ENCODE peak calls at places on chromosomes 5 and 9, in seven cellular contexts. One of them, this sample, is unnamed. For H3K4me1, the result is how much of the 10 kb centered on the place peaks cover.

GRCh38 chr5:127615916-127616315 is 33.0 kb upstream of the CTXN3 start:
- DNase-seq in H9: no peak
- DNase-seq in PC-9: no peak
- DNase-seq in GM12878: no peak
- DNase-seq in colonic mucosa: no peak
- DNase-seq in body of pancreas: no peak
- DNase-seq in lower lobe of right lung: no peak
- DNase-seq in this sample: no peak

GRCh38 chr9:94922098-94922607 is 195.7 kb downstream of the AOPEP start:
- DNase-seq in H9: no peak
- DNase-seq in PC-9: peak
- DNase-seq in GM12878: no peak
- DNase-seq in colonic mucosa: no peak
- DNase-seq in body of pancreas: peak
- DNase-seq in lower lobe of right lung: peak
- DNase-seq in this sample: no peak

GRCh38 chr5:141725909-141726308 is 43.9 kb upstream of the ARAP3 start:
- DNase-seq in H9: no peak
- DNase-seq in PC-9: no peak
- DNase-seq in GM12878: no peak
- DNase-seq in colonic mucosa: no peak
- DNase-seq in body of pancreas: peak
- DNase-seq in lower lobe of right lung: no peak
- DNase-seq in this sample: peak

GRCh38 chr5:141532726-141533125 is 43.8 kb downstream of the PCDHGC5 start:
- DNase-seq in H9: no peak
- DNase-seq in PC-9: no peak
- DNase-seq in GM12878: no peak
- DNase-seq in colonic mucosa: no peak
- DNase-seq in body of pancreas: no peak
- DNase-seq in lower lobe of right lung: no peak
- DNase-seq in this sample: no peak

GRCh38 chr5:112795944-112796678 is 58.4 kb downstream of the APC start:
- DNase-seq in H9: no peak
- DNase-seq in PC-9: no peak
- DNase-seq in GM12878: no peak
- DNase-seq in colonic mucosa: no peak
- DNase-seq in body of pancreas: no peak
- DNase-seq in lower lobe of right lung: no peak
- DNase-seq in this sample: no peak

GRCh38 chr5:37844004-37844403 is 4.2 kb upstream of the GDNF start:
- DNase-seq in H9: peak
- DNase-seq in PC-9: no peak
- DNase-seq in GM12878: no peak
- DNase-seq in colonic mucosa: no peak
- DNase-seq in body of pancreas: no peak
- DNase-seq in lower lobe of right lung: no peak
- DNase-seq in this sample: no peak

GRCh38 chr5:107772418-107773310 is 101.9 kb upstream of the EFNA5 start:
- DNase-seq in H9: peak
- DNase-seq in PC-9: no peak
- DNase-seq in GM12878: no peak
- DNase-seq in colonic mucosa: no peak
- DNase-seq in body of pancreas: no peak
- DNase-seq in lower lobe of right lung: no peak
- DNase-seq in this sample: no peak

GRCh38 chr9:136762915-136763648 is 1.2 kb downstream of the LCN15 start:
- DNase-seq in H9: peak
- DNase-seq in PC-9: peak
- DNase-seq in GM12878: no peak
- DNase-seq in colonic mucosa: peak
- DNase-seq in body of pancreas: peak
- DNase-seq in lower lobe of right lung: peak
- DNase-seq in this sample: no peak

GRCh38 chr9:112097712-112098688 is 77.1 kb downstream of the SUSD1 start:
- DNase-seq in H9: peak
- DNase-seq in PC-9: peak
- DNase-seq in GM12878: no peak
- DNase-seq in colonic mucosa: peak
- DNase-seq in body of pancreas: peak
- DNase-seq in lower lobe of right lung: peak
- DNase-seq in this sample: no peak

GRCh38 chr9:134910146-134910545 is 7.6 kb downstream of the FCN1 start:
- DNase-seq in H9: no peak
- DNase-seq in PC-9: no peak
- DNase-seq in GM12878: no peak
- DNase-seq in colonic mucosa: peak
- DNase-seq in body of pancreas: no peak
- DNase-seq in lower lobe of right lung: peak
- DNase-seq in this sample: no peak

GRCh38 chr9:26870292-26870691 is 22.3 kb downstream of the CAAP1 start:
- DNase-seq in H9: no peak
- DNase-seq in PC-9: no peak
- DNase-seq in GM12878: no peak
- DNase-seq in colonic mucosa: no peak
- DNase-seq in body of pancreas: no peak
- DNase-seq in lower lobe of right lung: no peak
- DNase-seq in this sample: no peak

GRCh38 chr9:105502276-105502675 is 54.4 kb downstream of the FSD1L start:
- DNase-seq in H9: no peak
- DNase-seq in PC-9: no peak
- DNase-seq in GM12878: no peak
- DNase-seq in colonic mucosa: no peak
- DNase-seq in body of pancreas: no peak
- DNase-seq in lower lobe of right lung: no peak
- DNase-seq in this sample: no peak

GRCh38 chr5:72281764-72282499 is 38.1 kb downstream of the MRPS27 start:
- DNase-seq in H9: no peak
- DNase-seq in PC-9: no peak
- DNase-seq in GM12878: no peak
- DNase-seq in colonic mucosa: no peak
- DNase-seq in body of pancreas: no peak
- DNase-seq in lower lobe of right lung: no peak
- DNase-seq in this sample: no peak

GRCh38 chr9:134961331-134962064 is 43.8 kb upstream of the FCN1 start:
- DNase-seq in H9: no peak
- DNase-seq in PC-9: no peak
- DNase-seq in GM12878: no peak
- DNase-seq in colonic mucosa: no peak
- DNase-seq in body of pancreas: no peak
- DNase-seq in lower lobe of right lung: peak
- DNase-seq in this sample: peak

GRCh38 chr9:81600631-81601030 is 88.7 kb downstream of the TLE1 start:
- DNase-seq in H9: no peak
- DNase-seq in PC-9: no peak
- DNase-seq in GM12878: no peak
- DNase-seq in colonic mucosa: no peak
- DNase-seq in body of pancreas: no peak
- DNase-seq in lower lobe of right lung: no peak
- DNase-seq in this sample: no peak

GRCh38 chr5:122330881-122331280 is 18.8 kb downstream of the SNCAIP start:
- DNase-seq in H9: no peak
- DNase-seq in PC-9: no peak
- DNase-seq in GM12878: no peak
- DNase-seq in colonic mucosa: no peak
- DNase-seq in body of pancreas: no peak
- DNase-seq in lower lobe of right lung: no peak
- DNase-seq in this sample: no peak

GRCh38 chr5:16936150-16937022 is at the start of gene MYO10:
- DNase-seq in H9: peak
- DNase-seq in PC-9: peak
- DNase-seq in GM12878: no peak
- DNase-seq in colonic mucosa: peak
- DNase-seq in body of pancreas: peak
- DNase-seq in lower lobe of right lung: peak
- DNase-seq in this sample: peak

DNA sequence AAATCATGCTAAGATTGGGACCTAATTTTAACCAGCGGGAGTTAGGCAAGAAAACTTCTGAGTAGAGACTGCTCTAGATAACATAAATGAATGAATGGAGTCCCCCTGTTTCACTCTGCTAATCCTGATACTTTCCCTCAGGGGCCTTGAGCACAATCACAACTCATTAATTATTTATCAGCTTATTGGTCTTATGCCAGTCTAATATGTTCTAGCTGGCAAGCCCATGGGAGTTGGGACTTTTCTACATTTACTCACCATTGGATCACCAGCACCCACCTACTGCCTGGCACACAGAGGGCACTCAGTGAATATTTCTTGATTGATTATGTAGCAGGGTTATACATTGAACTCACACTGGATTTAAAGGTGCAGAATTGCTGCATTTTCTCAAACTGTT is 13.5 kb upstream of the TMED7 start:
- DNase-seq in H9: no peak
- DNase-seq in PC-9: no peak
- DNase-seq in GM12878: no peak
- DNase-seq in colonic mucosa: no peak
- DNase-seq in body of pancreas: peak
- DNase-seq in lower lobe of right lung: no peak
- DNase-seq in this sample: no peak
- H3K27ac ChIP-seq in H9: no peak
- H3K27ac ChIP-seq in PC-9: no peak
- H3K27ac ChIP-seq in GM12878: no peak
- H3K27ac ChIP-seq in colonic mucosa: no peak
- H3K27ac ChIP-seq in body of pancreas: peak
- H3K27ac ChIP-seq in lower lobe of right lung: no peak
- H3K27ac ChIP-seq in this sample: no peak

DNA sequence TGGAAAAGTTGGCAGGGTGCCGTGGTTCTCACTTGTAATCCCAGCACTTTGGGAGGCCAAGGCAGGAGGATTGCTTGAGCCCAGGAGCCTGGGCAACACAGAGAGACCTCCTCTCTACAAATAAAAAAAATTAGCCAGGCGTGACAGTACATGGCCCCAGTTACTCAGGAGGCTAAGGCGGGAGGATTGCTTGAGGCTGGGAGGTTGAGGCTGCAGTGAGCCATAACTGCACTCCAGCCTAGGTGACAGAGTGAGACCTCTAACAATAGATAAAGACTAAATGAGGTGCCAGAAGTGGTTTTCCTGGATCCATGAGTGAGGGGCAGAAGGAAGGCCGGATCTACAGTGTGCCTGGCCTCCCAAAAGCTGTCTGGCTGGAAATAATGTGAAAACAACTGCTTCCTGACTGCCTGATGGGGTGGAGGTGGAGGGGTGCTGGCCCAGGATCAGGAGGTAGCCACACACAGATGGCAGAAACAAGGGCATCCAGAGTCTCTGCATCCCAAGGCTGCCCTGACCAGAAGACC is 4.1 kb downstream of the SHB start:
- DNase-seq in H9: no peak
- DNase-seq in PC-9: no peak
- DNase-seq in GM12878: no peak
- DNase-seq in colonic mucosa: no peak
- DNase-seq in body of pancreas: no peak
- DNase-seq in lower lobe of right lung: no peak
- DNase-seq in this sample: peak
- H3K4me1 ChIP-seq in H9: under half
- H3K4me1 ChIP-seq in PC-9: under half
- H3K4me1 ChIP-seq in GM12878: under half
- H3K4me1 ChIP-seq in colonic mucosa: under half
- H3K4me1 ChIP-seq in body of pancreas: half or more
- H3K4me1 ChIP-seq in lower lobe of right lung: half or more
- H3K4me1 ChIP-seq in this sample: half or more

GRCh38 chr5:139662617-139663016 is 14.5 kb downstream of the CXXC5 start:
- DNase-seq in H9: no peak
- DNase-seq in PC-9: peak
- DNase-seq in GM12878: no peak
- DNase-seq in colonic mucosa: no peak
- DNase-seq in body of pancreas: peak
- DNase-seq in lower lobe of right lung: no peak
- DNase-seq in this sample: no peak
- H3K27ac ChIP-seq in H9: no peak
- H3K27ac ChIP-seq in PC-9: no peak
- H3K27ac ChIP-seq in GM12878: peak
- H3K27ac ChIP-seq in colonic mucosa: no peak
- H3K27ac ChIP-seq in body of pancreas: peak
- H3K27ac ChIP-seq in lower lobe of right lung: peak
- H3K27ac ChIP-seq in this sample: peak

DNA sequence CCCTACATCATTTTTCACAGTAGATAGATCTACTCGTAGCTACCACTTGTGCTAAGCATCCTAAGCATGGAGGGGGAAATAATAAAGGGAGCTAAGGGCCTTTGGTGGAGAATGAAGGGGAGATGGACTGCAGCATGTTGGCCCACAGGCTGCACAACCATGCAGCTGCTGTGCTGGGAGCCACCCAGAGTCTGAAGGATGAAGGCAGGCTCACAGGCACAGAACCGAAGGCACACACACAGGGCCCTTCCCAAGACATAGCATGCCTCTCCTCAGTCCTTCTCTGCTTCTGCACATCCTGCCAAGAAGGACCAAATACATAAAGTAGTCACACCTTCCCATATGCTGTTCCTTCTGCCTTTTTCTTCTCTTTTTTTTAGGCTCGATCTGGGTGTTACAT is 6.6 kb downstream of the FAM193B start:
- DNase-seq in H9: no peak
- DNase-seq in PC-9: no peak
- DNase-seq in GM12878: no peak
- DNase-seq in colonic mucosa: no peak
- DNase-seq in body of pancreas: no peak
- DNase-seq in lower lobe of right lung: no peak
- DNase-seq in this sample: no peak
- H3K4me1 ChIP-seq in H9: under half
- H3K4me1 ChIP-seq in PC-9: under half
- H3K4me1 ChIP-seq in GM12878: under half
- H3K4me1 ChIP-seq in colonic mucosa: under half
- H3K4me1 ChIP-seq in body of pancreas: half or more
- H3K4me1 ChIP-seq in lower lobe of right lung: half or more
- H3K4me1 ChIP-seq in this sample: half or more

DNA sequence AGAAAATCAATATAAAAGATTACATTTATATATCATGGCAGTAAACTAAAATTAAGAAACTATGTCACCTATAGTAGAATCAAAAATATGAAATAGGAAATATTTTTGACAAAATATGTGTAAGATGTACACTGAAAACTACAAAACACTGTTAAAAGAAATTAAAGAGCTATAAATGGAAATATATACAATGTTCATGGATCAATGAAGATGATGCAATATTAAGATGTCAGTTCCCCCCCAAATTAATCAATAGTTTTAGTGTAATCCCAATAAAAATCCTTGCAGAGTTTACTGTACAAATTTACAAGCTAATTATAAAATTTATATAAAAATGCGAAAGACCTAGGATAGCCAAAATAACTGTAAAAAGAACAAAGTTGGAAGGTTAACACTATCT is 173.0 kb upstream of the ADRA1B start:
- DNase-seq in H9: no peak
- DNase-seq in PC-9: no peak
- DNase-seq in GM12878: no peak
- DNase-seq in colonic mucosa: no peak
- DNase-seq in body of pancreas: no peak
- DNase-seq in lower lobe of right lung: no peak
- DNase-seq in this sample: no peak
- H3K27ac ChIP-seq in H9: no peak
- H3K27ac ChIP-seq in PC-9: no peak
- H3K27ac ChIP-seq in GM12878: no peak
- H3K27ac ChIP-seq in colonic mucosa: no peak
- H3K27ac ChIP-seq in body of pancreas: no peak
- H3K27ac ChIP-seq in lower lobe of right lung: no peak
- H3K27ac ChIP-seq in this sample: no peak

GRCh38 chr5:138095100-138095907 is 11.5 kb downstream of the WNT8A start:
- DNase-seq in H9: peak
- DNase-seq in PC-9: no peak
- DNase-seq in GM12878: no peak
- DNase-seq in colonic mucosa: no peak
- DNase-seq in body of pancreas: no peak
- DNase-seq in lower lobe of right lung: no peak
- DNase-seq in this sample: no peak
- H3K4me1 ChIP-seq in H9: under half
- H3K4me1 ChIP-seq in PC-9: under half
- H3K4me1 ChIP-seq in GM12878: under half
- H3K4me1 ChIP-seq in colonic mucosa: under half
- H3K4me1 ChIP-seq in body of pancreas: under half
- H3K4me1 ChIP-seq in lower lobe of right lung: under half
- H3K4me1 ChIP-seq in this sample: under half

GRCh38 chr9:123394291-123395235 is 38.6 kb downstream of the CRB2 start:
- DNase-seq in H9: no peak
- DNase-seq in PC-9: no peak
- DNase-seq in GM12878: no peak
- DNase-seq in colonic mucosa: no peak
- DNase-seq in body of pancreas: no peak
- DNase-seq in lower lobe of right lung: no peak
- DNase-seq in this sample: no peak
- H3K27ac ChIP-seq in H9: no peak
- H3K27ac ChIP-seq in PC-9: no peak
- H3K27ac ChIP-seq in GM12878: no peak
- H3K27ac ChIP-seq in colonic mucosa: no peak
- H3K27ac ChIP-seq in body of pancreas: no peak
- H3K27ac ChIP-seq in lower lobe of right lung: no peak
- H3K27ac ChIP-seq in this sample: no peak

This sample was measured in suprapubic skin.